ENCODE peak calls at places on chromosome 5, in seven cellular contexts. D is H1, H is SK-N-SH, P is GM12878, V is HCT116, G is HepG2, R is K562. Y is an unnamed sample. For H3K9me3 and H4K20me1, the result is how much of the 10 kb centered on the place peaks cover.

GRCh38 chr5:949815-950560 is 57.3 kb downstream of the TRIP13 start:
- DNase-seq in D (no peak), H (no peak), P (no peak), V (no peak), G (no peak), R (no peak), Y (no peak)

GRCh38 chr5:79689541-79690466 is at the start of gene CMYA5:
- DNase-seq in D (no peak), H (no peak), P (no peak), V (no peak), G (no peak), R (no peak), Y (no peak)

GRCh38 chr5:82735160-82735789 is 341.9 kb downstream of the TMEM167A start:
- DNase-seq in D (no peak), H (no peak), P (no peak), V (peak), G (peak), R (peak), Y (peak)

GRCh38 chr5:116844015-116844414 is 269.4 kb upstream of the SEMA6A start:
- DNase-seq in D (no peak), H (no peak), P (no peak), V (no peak), G (no peak), R (no peak), Y (no peak)

GRCh38 chr5:131991593-131992324 is 19.7 kb downstream of the ACSL6 start:
- DNase-seq in D (no peak), H (no peak), P (no peak), V (no peak), G (no peak), R (no peak), Y (no peak)

GRCh38 chr5:10233505-10233904 is 16.2 kb downstream of the ATPSCKMT start:
- DNase-seq in D (no peak), H (peak), P (no peak), V (peak), G (peak), R (peak), Y (peak)

GRCh38 chr5:1537166-1538154 is 13.7 kb upstream of the LPCAT1 start:
- DNase-seq in D (no peak), H (no peak), P (no peak), V (no peak), G (no peak), R (no peak), Y (no peak)

GRCh38 chr5:44729536-44729935 is 79.2 kb upstream of the MRPS30 start:
- DNase-seq in D (no peak), H (no peak), P (no peak), V (no peak), G (no peak), R (no peak), Y (no peak)

GRCh38 chr5:34059997-34060396 is 17.0 kb upstream of the C1QTNF3 start:
- DNase-seq in D (no peak), H (no peak), P (no peak), V (no peak), G (no peak), R (no peak), Y (no peak)

GRCh38 chr5:43631182-43631910 is 28.4 kb downstream of the NNT start:
- DNase-seq in D (no peak), H (peak), P (peak), V (peak), G (peak), R (peak), Y (peak)

GRCh38 chr5:119200795-119201194 is 129.9 kb downstream of the DMXL1 start:
- DNase-seq in D (no peak), H (no peak), P (no peak), V (no peak), G (no peak), R (no peak), Y (peak)

GRCh38 chr5:147628054-147628895 is 118.4 kb upstream of the DPYSL3 start:
- DNase-seq in D (peak), H (peak), P (peak), V (peak), G (peak), R (peak), Y (peak)

GRCh38 chr5:119578937-119579336 is 50.4 kb upstream of the FAM170A start:
- DNase-seq in D (peak), H (no peak), P (no peak), V (peak), G (peak), R (peak), Y (peak)

GRCh38 chr5:127355342-127355741 is 64.7 kb downstream of the MEGF10 start:
- DNase-seq in D (no peak), H (no peak), P (no peak), V (no peak), G (no peak), R (no peak), Y (no peak)

GRCh38 chr5:53397845-53398244 is 82.6 kb upstream of the FST start:
- DNase-seq in D (no peak), H (no peak), P (no peak), V (peak), G (no peak), R (no peak), Y (peak)

GRCh38 chr5:147310059-147310704 is 75.4 kb downstream of the STK32A start:
- DNase-seq in D (no peak), H (peak), P (no peak), V (peak), G (no peak), R (no peak), Y (peak)

GRCh38 chr5:159463590-159464321 is 133.5 kb upstream of the IL12B start:
- DNase-seq in D (no peak), H (no peak), P (no peak), V (no peak), G (peak), R (no peak), Y (no peak)

GRCh38 chr5:82849885-82850284 is 227.3 kb downstream of the TMEM167A start:
- DNase-seq in D (no peak), H (no peak), P (no peak), V (no peak), G (no peak), R (no peak), Y (no peak)

GRCh38 chr5:52830700-52831099 is 43.0 kb downstream of the ITGA1 start:
- DNase-seq in D (no peak), H (no peak), P (no peak), V (no peak), G (no peak), R (no peak), Y (no peak)

GRCh38 chr5:23367863-23368262 is 139.5 kb upstream of the PRDM9 start:
- DNase-seq in D (no peak), H (no peak), P (no peak), V (no peak), G (no peak), R (no peak), Y (no peak)

GRCh38 chr5:157516626-157517325 is 56.8 kb downstream of the NIPAL4 start:
- DNase-seq in D (no peak), H (no peak), P (no peak), V (no peak), G (no peak), R (no peak), Y (no peak)

GRCh38 chr5:58926549-58926948 is 343.7 kb downstream of the RAB3C start:
- DNase-seq in D (no peak), H (no peak), P (no peak), V (no peak), G (no peak), R (no peak), Y (no peak)

GRCh38 chr5:37696190-37697021 is 143.4 kb downstream of the GDNF start:
- DNase-seq in D (no peak), H (no peak), P (no peak), V (peak), G (peak), R (no peak), Y (peak)

GRCh38 chr5:96734871-96735325 is 72.7 kb downstream of the CAST start:
- DNase-seq in D (no peak), H (no peak), P (no peak), V (no peak), G (no peak), R (peak), Y (no peak)

GRCh38 chr5:180602481-180603075 is 11.3 kb upstream of the SCGB3A1 start:
- DNase-seq in D (no peak), H (peak), P (no peak), V (no peak), G (no peak), R (no peak), Y (no peak)

GRCh38 chr5:95217881-95218280 is 67.0 kb downstream of the MCTP1 start:
- DNase-seq in D (no peak), H (no peak), P (no peak), V (no peak), G (no peak), R (no peak), Y (no peak)

GRCh38 chr5:123359866-123360569 is 63.2 kb downstream of the CEP120 start:
- DNase-seq in D (no peak), H (no peak), P (no peak), V (no peak), G (no peak), R (no peak), Y (no peak)

GRCh38 chr5:153122416-153122815 is 368.1 kb upstream of the GRIA1 start:
- DNase-seq in D (no peak), H (no peak), P (no peak), V (no peak), G (no peak), R (no peak), Y (no peak)

GRCh38 chr5:138024117-138024516 is 8.8 kb downstream of the FAM13B start:
- DNase-seq in D (no peak), H (no peak), P (no peak), V (no peak), G (no peak), R (no peak), Y (no peak)
- TF ChIP-seq MAX in D (no peak), H (no peak), P (no peak), V (no peak), G (no peak), R (no peak), Y (no peak)

GRCh38 chr5:178532666-178533065 is 57.5 kb downstream of the COL23A1 start:
- DNase-seq in D (no peak), H (no peak), P (no peak), V (no peak), G (no peak), R (no peak), Y (no peak)
- H3K9me3 ChIP-seq in D (under half), H (under half), P (under half), V (under half), G (under half), R (under half), Y (under half)

GRCh38 chr5:77734885-77735284 is 41.3 kb downstream of the TBCA start:
- DNase-seq in D (no peak), H (no peak), P (no peak), V (no peak), G (no peak), R (no peak), Y (no peak)
- H4K20me1 ChIP-seq in D (under half), H (under half), P (under half), V (under half), G (under half), R (under half), Y (under half)

GRCh38 chr5:3362606-3362910 is 233.1 kb upstream of the IRX1 start:
- DNase-seq in D (no peak), H (no peak), P (no peak), V (no peak), G (no peak), R (no peak), Y (no peak)

GRCh38 chr5:3361811-3362605 is 233.6 kb upstream of the IRX1 start:
- DNase-seq in D (no peak), H (no peak), P (no peak), V (no peak), G (no peak), R (no peak), Y (no peak)

GRCh38 chr5:3356016-3356415 is 239.6 kb upstream of the IRX1 start:
- DNase-seq in D (no peak), H (no peak), P (no peak), V (no peak), G (no peak), R (no peak), Y (no peak)

GRCh38 chr5:3364433-3364832 is 231.2 kb upstream of the IRX1 start:
- DNase-seq in D (no peak), H (no peak), P (no peak), V (no peak), G (no peak), R (no peak), Y (no peak)

GRCh38 chr5:3359642-3360041 is 236.0 kb upstream of the IRX1 start:
- DNase-seq in D (no peak), H (no peak), P (no peak), V (no peak), G (no peak), R (no peak), Y (no peak)
- TF ChIP-seq MAX in D (no peak), H (no peak), P (no peak), V (no peak), G (no peak), R (no peak), Y (no peak)

GRCh38 chr5:94103507-94104245 is 362.3 kb upstream of the POU5F2 start:
- DNase-seq in D (no peak), H (no peak), P (no peak), V (no peak), G (no peak), R (peak), Y (no peak)
- H3K9me3 ChIP-seq in D (under half), H (under half), P (under half), V (under half), G (under half), R (under half), Y (under half)

GRCh38 chr5:151077419-151077818 is 3.4 kb downstream of the TNIP1 start:
- DNase-seq in D (no peak), H (no peak), P (no peak), V (no peak), G (no peak), R (no peak), Y (no peak)
- H4K20me1 ChIP-seq in D (under half), H (under half), P (under half), V (under half), G (under half), R (under half), Y (under half)

GRCh38 chr5:14121552-14121951 is 21.6 kb upstream of the TRIO start:
- DNase-seq in D (no peak), H (peak), P (no peak), V (no peak), G (no peak), R (no peak), Y (no peak)
- TF ChIP-seq MAX in D (no peak), H (no peak), P (no peak), V (no peak), G (no peak), R (no peak), Y (no peak)